ENCODE peak calls at places on chromosomes 16 and 17, in four cellular contexts. C, N, H and T are unnamed samples.

GRCh38 chr17:73308017-73308823 is 3.6 kb downstream of the CDC42EP4 start:
- DNase-seq in N (no peak), C (no peak), H (no peak), T (no peak)

GRCh38 chr17:6092182-6092922 is 22.2 kb downstream of the WSCD1 start:
- DNase-seq in C (no peak), H (no peak), N (no peak), T (no peak)

GRCh38 chr16:84559311-84559932 is 55.0 kb upstream of the MEAK7 start:
- DNase-seq in N (no peak), C (no peak), H (no peak), T (no peak)

GRCh38 chr17:4947411-4948165 is 742 bp downstream of the PFN1 start:
- DNase-seq in N (peak; percentile 81), C (peak; percentile 59), H (peak; percentile 41), T (peak; percentile 82)

GRCh38 chr17:43025766-43026537 is 921 bp downstream of the RND2 start:
- DNase-seq in C (no peak), H (no peak), N (no peak), T (no peak)

GRCh38 chr17:14011740-14012405 is 57.4 kb upstream of the COX10 start:
- DNase-seq in H (no peak), C (no peak), N (no peak), T (no peak)

GRCh38 chr16:88886915-88887521 is 20.6 kb upstream of the PABPN1L start:
- DNase-seq in C (no peak), H (no peak), N (no peak), T (no peak)

GRCh38 chr16:85350973-85351372 is 238.7 kb upstream of the CIBAR2 start:
- DNase-seq in H (peak; percentile 95), C (no peak), N (no peak), T (no peak)

GRCh38 chr17:12107905-12108304 is 87.2 kb downstream of the MAP2K4 start:
- DNase-seq in H (no peak), N (no peak), C (no peak), T (no peak)

GRCh38 chr17:6000426-6000825 is 69.8 kb upstream of the WSCD1 start:
- DNase-seq in N (no peak), C (no peak), H (no peak), T (no peak)

GRCh38 chr17:79342376-79342775 is 267.8 kb downstream of the ENGASE start:
- DNase-seq in H (no peak), N (no peak), C (no peak), T (no peak)

GRCh38 chr16:80932725-80933124 is 74.0 kb downstream of the CMC2 start:
- DNase-seq in N (no peak), H (peak; percentile 19), C (no peak), T (no peak)

GRCh38 chr17:40075216-40076100 is 12.7 kb downstream of the THRA start:
- DNase-seq in H (peak; percentile 81), C (peak; percentile 87), N (peak; percentile 86), T (peak; percentile 74)

GRCh38 chr17:37322826-37323561 is 52.8 kb upstream of the C17orf78 start:
- DNase-seq in H (peak; percentile 20), N (no peak), C (no peak), T (no peak)

GRCh38 chr16:56637814-56638750 is at the start of gene MT1A:
- DNase-seq in H (peak; percentile 26), C (peak; percentile 74), N (peak; percentile 80), T (no peak)

GRCh38 chr17:60231691-60232090 is 81.9 kb downstream of the CA4 start:
- DNase-seq in H (no peak), C (no peak), N (peak; percentile 68), T (no peak)

GRCh38 chr17:71580220-71580619 is 540.6 kb upstream of the SOX9 start:
- DNase-seq in N (no peak), H (no peak), C (no peak), T (no peak)

GRCh38 chr16:3164121-3164991 is 23.6 kb upstream of the OR1F1 start:
- DNase-seq in H (no peak), C (no peak), N (no peak), T (no peak)

GRCh38 chr17:38578641-38579480 is 26.9 kb downstream of the SRCIN1 start:
- DNase-seq in N (peak; percentile 60), H (no peak), C (no peak), T (no peak)

GRCh38 chr17:62085511-62086408 is 20.7 kb upstream of the MED13 start:
- DNase-seq in N (no peak), C (no peak), H (no peak), T (no peak)

GRCh38 chr17:58289869-58290268 is 9.1 kb upstream of the MPO start:
- DNase-seq in N (no peak), H (no peak), C (no peak), T (no peak)

GRCh38 chr17:42521036-42521435 is 15.0 kb upstream of the NAGLU start:
- DNase-seq in C (no peak), H (no peak), N (no peak), T (no peak)

GRCh38 chr17:82636626-82637598 is 11.3 kb downstream of the WDR45B start:
- DNase-seq in C (no peak), H (no peak), N (no peak), T (no peak)

GRCh38 chr17:40520991-40521453 is 19.6 kb upstream of the TNS4 start:
- DNase-seq in N (no peak), C (no peak), H (no peak), T (no peak)

GRCh38 chr17:27333410-27333980 is 39.6 kb downstream of the WSB1 start:
- DNase-seq in N (no peak), H (no peak), C (no peak), T (no peak)

GRCh38 chr17:82752371-82753200 is 721 bp downstream of the TBCD start:
- DNase-seq in C (no peak), N (peak; percentile 53), H (no peak), T (peak; percentile 60)

GRCh38 chr17:78441271-78441986 is 63.0 kb downstream of the PGS1 start:
- DNase-seq in C (no peak), H (no peak), N (no peak), T (no peak)

GRCh38 chr16:3480901-3481695 is 14.2 kb downstream of the C16orf90 start:
- DNase-seq in C (peak; percentile 31), N (no peak), H (no peak), T (no peak)

GRCh38 chr17:43801844-43802243 is 21.6 kb downstream of the CFAP97D1 start:
- DNase-seq in C (no peak), H (no peak), N (no peak), T (no peak)

GRCh38 chr16:8505327-8505991 is 84.9 kb downstream of the TMEM114 start:
- DNase-seq in H (no peak), C (no peak), N (peak; percentile 32), T (no peak)

GRCh38 chr16:57721765-57722499 is 13.6 kb upstream of the KATNB1 start:
- DNase-seq in N (no peak), C (no peak), H (no peak), T (no peak)

GRCh38 chr17:18186271-18186982 is 2.8 kb downstream of the ALKBH5 start:
- DNase-seq in N (no peak), H (peak; percentile 23), C (no peak), T (no peak)

GRCh38 chr16:73170587-73170986 is 122.7 kb upstream of the ZFHX3 start:
- DNase-seq in H (no peak), C (no peak), N (no peak), T (no peak)

GRCh38 chr17:12721581-12721980 is 55.9 kb downstream of the MYOCD start:
- DNase-seq in H (no peak), C (no peak), N (no peak), T (no peak)

GRCh38 chr17:75878174-75878998 is at the start of gene TRIM47:
- DNase-seq in H (peak; percentile 59), C (peak; percentile 53), N (peak; percentile 56), T (no peak)

DNA sequence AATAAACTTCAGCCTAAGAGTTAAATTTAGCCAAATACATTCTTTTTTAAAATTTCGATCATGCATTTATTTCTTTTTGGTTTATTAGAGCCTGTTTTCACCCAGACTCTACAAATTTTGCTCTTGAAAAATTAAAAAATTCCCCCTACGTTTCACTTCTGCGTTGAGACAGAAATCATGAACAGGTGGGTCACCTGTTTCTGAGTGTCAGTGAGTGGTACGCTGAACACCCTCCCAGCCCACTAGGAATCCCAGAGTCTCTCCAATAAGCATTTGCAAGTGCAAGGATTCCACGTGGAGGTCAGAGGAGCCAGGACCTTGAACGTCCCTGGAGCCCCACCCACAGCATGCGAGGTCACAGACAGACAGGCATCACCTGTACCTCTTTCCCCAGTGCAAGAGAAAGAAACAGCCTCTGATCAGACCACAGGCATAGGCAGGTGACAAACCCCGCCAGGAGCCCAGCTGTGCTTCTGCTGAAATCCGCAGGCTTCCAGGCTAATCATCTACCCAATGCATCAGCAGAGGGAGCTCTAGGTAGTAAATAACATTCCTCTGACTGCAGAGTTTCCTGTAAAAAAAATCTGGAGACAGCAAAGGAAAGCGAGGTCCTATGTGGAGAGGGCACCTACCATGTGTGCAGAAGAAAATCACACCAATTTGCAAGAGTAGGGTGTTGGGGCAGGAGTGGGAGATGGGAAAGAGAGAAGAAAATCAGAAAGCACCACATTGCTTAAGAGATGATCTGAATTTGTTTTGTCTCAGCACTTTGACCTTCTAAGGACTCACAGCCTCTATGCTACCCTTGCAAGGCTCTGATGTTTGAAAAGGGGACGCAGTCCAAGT is 5.9 kb upstream of the XYLT1 start:
- DNase-seq in C (peak; percentile 77), H (no peak), N (peak; percentile 87), T (peak; percentile 68)
- TF ChIP-seq CTCF in C (no peak), H (peak; percentile 55), N (peak; percentile 76), T (peak; percentile 64)

GRCh38 chr16:4802659-4803287 is 340 bp upstream of the ROGDI start:
- DNase-seq in C (peak; percentile 91), H (peak; percentile 94), N (peak; percentile 96), T (peak; percentile 96)
- TF ChIP-seq CTCF in C (no peak), H (peak; percentile 56), N (no peak), T (no peak)

DNA sequence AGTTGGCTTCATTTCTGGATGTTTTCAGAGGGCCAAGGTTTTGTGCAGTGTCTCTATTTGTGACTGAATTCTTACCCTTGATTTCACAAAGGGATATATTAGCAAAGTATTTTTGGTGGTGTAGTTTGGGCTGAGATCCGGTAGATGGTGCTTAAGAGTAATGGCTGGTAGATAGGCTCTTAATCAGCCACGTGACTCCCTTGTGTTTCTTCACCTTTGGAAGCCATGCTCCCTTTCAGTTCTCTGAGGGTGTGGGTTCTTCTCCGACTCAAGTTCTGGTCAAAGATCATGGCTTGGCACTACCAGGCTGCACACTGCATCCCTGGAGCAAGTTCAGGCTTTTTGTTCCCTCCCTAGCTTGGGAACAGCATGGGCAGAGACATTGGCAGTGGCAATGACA is 887.3 kb downstream of the CDH8 start:
- DNase-seq in C (no peak), N (no peak), H (no peak), T (no peak)
- TF ChIP-seq CTCF in C (no peak), N (peak; percentile 27), H (no peak), T (peak; percentile 19)

GRCh38 chr17:31405941-31406371 is 14.5 kb downstream of the RAB11FIP4 start:
- DNase-seq in H (no peak), C (peak; percentile 52), N (peak; percentile 32), T (no peak)
- TF ChIP-seq CTCF in H (no peak), C (no peak), N (no peak), T (no peak)